ENCODE peak calls at places on chromosome 14, in five cellular contexts. One of them, this sample, is unnamed.

GRCh38 chr14:101199028-101199770 is 295.7 kb upstream of the RTL1 start:
- DNase-seq in sigmoid colon: peak
- DNase-seq in neuronal stem cell: no peak
- DNase-seq in ovary: no peak
- DNase-seq in SK-N-MC: no peak
- DNase-seq in this sample: no peak

GRCh38 chr14:101495827-101496778 is 65.2 kb upstream of the DIO3 start:
- DNase-seq in neuronal stem cell: peak
- DNase-seq in sigmoid colon: peak
- DNase-seq in SK-N-MC: no peak
- DNase-seq in ovary: peak
- DNase-seq in this sample: peak

GRCh38 chr14:100914597-100915021 is 11.1 kb upstream of the RTL1 start:
- DNase-seq in sigmoid colon: no peak
- DNase-seq in SK-N-MC: no peak
- DNase-seq in ovary: no peak
- DNase-seq in neuronal stem cell: no peak
- DNase-seq in this sample: no peak

GRCh38 chr14:100330396-100330931 is 7.3 kb downstream of the SLC25A47 start:
- DNase-seq in ovary: no peak
- DNase-seq in neuronal stem cell: no peak
- DNase-seq in SK-N-MC: no peak
- DNase-seq in sigmoid colon: no peak
- DNase-seq in this sample: no peak

GRCh38 chr14:104099096-104100041 is 13.9 kb downstream of the ASPG start:
- DNase-seq in neuronal stem cell: no peak
- DNase-seq in SK-N-MC: no peak
- DNase-seq in sigmoid colon: no peak
- DNase-seq in ovary: no peak
- DNase-seq in this sample: no peak

GRCh38 chr14:49485290-49485689 is 100.9 kb downstream of the RPS29 start:
- DNase-seq in ovary: no peak
- DNase-seq in SK-N-MC: no peak
- DNase-seq in neuronal stem cell: no peak
- DNase-seq in sigmoid colon: no peak
- DNase-seq in this sample: no peak

GRCh38 chr14:72420749-72421452 is 473.0 kb downstream of the DPF3 start:
- DNase-seq in SK-N-MC: peak
- DNase-seq in sigmoid colon: peak
- DNase-seq in ovary: peak
- DNase-seq in neuronal stem cell: peak
- DNase-seq in this sample: peak

GRCh38 chr14:22184157-22185025 is 404.6 kb downstream of the DAD1 start:
- DNase-seq in sigmoid colon: no peak
- DNase-seq in ovary: no peak
- DNase-seq in SK-N-MC: no peak
- DNase-seq in neuronal stem cell: no peak
- DNase-seq in this sample: no peak

GRCh38 chr14:85565862-85566296 is 35.9 kb downstream of the FLRT2 start:
- DNase-seq in neuronal stem cell: no peak
- DNase-seq in sigmoid colon: no peak
- DNase-seq in SK-N-MC: no peak
- DNase-seq in ovary: no peak
- DNase-seq in this sample: no peak

GRCh38 chr14:98298481-98299227 is 973.3 kb downstream of the BCL11B start:
- DNase-seq in neuronal stem cell: no peak
- DNase-seq in ovary: no peak
- DNase-seq in SK-N-MC: no peak
- DNase-seq in sigmoid colon: no peak
- DNase-seq in this sample: no peak

GRCh38 chr14:71103662-71104484 is 196.6 kb downstream of the PCNX1 start:
- DNase-seq in neuronal stem cell: peak
- DNase-seq in ovary: no peak
- DNase-seq in SK-N-MC: peak
- DNase-seq in sigmoid colon: no peak
- DNase-seq in this sample: peak

GRCh38 chr14:35470775-35471174 is 63.2 kb upstream of the INSM2 start:
- DNase-seq in ovary: no peak
- DNase-seq in SK-N-MC: peak
- DNase-seq in neuronal stem cell: peak
- DNase-seq in sigmoid colon: no peak
- DNase-seq in this sample: peak

GRCh38 chr14:26917086-26917485 is 319.3 kb upstream of the NOVA1 start:
- DNase-seq in ovary: no peak
- DNase-seq in sigmoid colon: no peak
- DNase-seq in neuronal stem cell: no peak
- DNase-seq in SK-N-MC: no peak
- DNase-seq in this sample: peak
- H3K27ac ChIP-seq in ovary: no peak
- H3K27ac ChIP-seq in sigmoid colon: no peak
- H3K27ac ChIP-seq in neuronal stem cell: no peak
- H3K27ac ChIP-seq in SK-N-MC: no peak
- H3K27ac ChIP-seq in this sample: no peak

DNA sequence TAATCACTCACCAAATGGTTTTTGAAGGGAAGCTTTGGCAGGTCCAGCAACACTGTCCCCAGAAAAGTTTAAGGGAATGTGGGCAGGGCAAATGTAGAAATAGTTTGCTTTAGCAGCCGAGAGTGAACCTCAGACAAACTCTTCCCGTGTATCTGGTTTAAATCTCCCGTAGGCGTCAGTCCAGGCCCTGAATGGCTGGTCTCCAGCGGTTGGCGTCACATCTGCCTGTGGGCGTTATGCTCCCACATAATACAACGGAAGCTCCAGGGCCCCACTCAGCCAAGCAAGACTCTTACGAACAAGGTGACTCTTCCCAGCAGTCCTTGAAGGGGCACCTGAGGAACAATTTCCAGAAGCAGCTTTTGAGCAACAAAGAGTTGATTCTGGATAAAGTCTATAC is 942 bp downstream of the ZC2HC1C start:
- DNase-seq in sigmoid colon: peak
- DNase-seq in neuronal stem cell: no peak
- DNase-seq in ovary: peak
- DNase-seq in SK-N-MC: no peak
- DNase-seq in this sample: no peak
- H3K27ac ChIP-seq in sigmoid colon: peak
- H3K27ac ChIP-seq in neuronal stem cell: no peak
- H3K27ac ChIP-seq in ovary: no peak
- H3K27ac ChIP-seq in SK-N-MC: no peak
- H3K27ac ChIP-seq in this sample: peak

DNA sequence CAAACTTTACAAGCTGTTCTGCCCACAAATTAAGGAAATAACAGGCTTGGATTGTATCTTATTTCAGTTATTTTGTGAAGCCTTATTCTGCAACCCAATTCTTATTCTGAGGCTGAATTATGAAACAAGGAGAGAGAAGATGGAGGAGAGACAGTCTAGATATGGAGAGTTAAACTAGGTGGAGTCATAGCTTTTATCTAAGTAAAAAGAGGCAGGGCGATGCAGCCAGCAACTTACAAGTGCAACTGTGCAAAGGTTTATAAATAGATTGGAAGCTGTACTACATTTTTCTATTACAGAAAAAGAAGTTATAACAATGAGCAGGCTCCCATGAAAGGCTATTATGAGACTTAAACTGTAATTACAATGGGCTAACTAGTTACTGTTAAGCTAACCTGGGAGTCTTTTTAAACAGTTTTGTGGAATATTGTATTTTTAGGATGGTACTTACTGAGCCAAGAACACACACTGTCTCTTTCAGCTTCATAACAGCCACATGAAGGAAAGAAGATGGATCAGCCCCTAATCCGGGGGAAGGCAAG is 22.4 kb downstream of the NID2 start:
- DNase-seq in SK-N-MC: no peak
- DNase-seq in neuronal stem cell: no peak
- DNase-seq in ovary: no peak
- DNase-seq in sigmoid colon: no peak
- DNase-seq in this sample: no peak
- H3K27ac ChIP-seq in SK-N-MC: no peak
- H3K27ac ChIP-seq in neuronal stem cell: no peak
- H3K27ac ChIP-seq in ovary: no peak
- H3K27ac ChIP-seq in sigmoid colon: peak
- H3K27ac ChIP-seq in this sample: peak

DNA sequence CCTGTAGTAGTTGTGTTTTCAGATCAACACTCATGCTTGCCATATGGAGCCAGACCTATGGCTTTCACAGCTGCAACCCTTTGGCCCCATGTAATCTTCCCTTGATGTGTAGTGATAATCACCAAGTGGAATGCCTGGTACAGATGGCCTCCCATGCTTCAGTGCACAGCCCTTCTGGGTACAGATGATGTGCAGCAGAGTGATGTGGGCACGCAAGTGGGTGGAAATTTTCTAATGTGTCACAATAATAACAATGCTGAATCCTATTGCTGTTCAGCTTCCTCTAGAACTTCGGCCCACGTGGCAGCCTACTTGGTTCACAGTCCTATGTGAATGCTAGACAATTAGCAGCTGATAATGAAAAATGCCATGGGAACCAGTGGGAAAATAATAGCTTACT is 188.1 kb downstream of the SNAPC1 start:
- DNase-seq in ovary: no peak
- DNase-seq in neuronal stem cell: no peak
- DNase-seq in sigmoid colon: no peak
- DNase-seq in SK-N-MC: no peak
- DNase-seq in this sample: no peak
- H3K27ac ChIP-seq in ovary: no peak
- H3K27ac ChIP-seq in neuronal stem cell: no peak
- H3K27ac ChIP-seq in sigmoid colon: no peak
- H3K27ac ChIP-seq in SK-N-MC: no peak
- H3K27ac ChIP-seq in this sample: no peak

GRCh38 chr14:58865520-58866281 is 227.9 kb downstream of the DACT1 start:
- DNase-seq in neuronal stem cell: no peak
- DNase-seq in sigmoid colon: no peak
- DNase-seq in SK-N-MC: no peak
- DNase-seq in ovary: no peak
- DNase-seq in this sample: peak
- H3K27ac ChIP-seq in neuronal stem cell: no peak
- H3K27ac ChIP-seq in sigmoid colon: peak
- H3K27ac ChIP-seq in SK-N-MC: no peak
- H3K27ac ChIP-seq in ovary: no peak
- H3K27ac ChIP-seq in this sample: no peak

GRCh38 chr14:68358500-68358899 is 434.4 kb downstream of the ZFP36L1 start:
- DNase-seq in neuronal stem cell: no peak
- DNase-seq in sigmoid colon: no peak
- DNase-seq in ovary: no peak
- DNase-seq in SK-N-MC: no peak
- DNase-seq in this sample: no peak
- H3K27ac ChIP-seq in neuronal stem cell: no peak
- H3K27ac ChIP-seq in sigmoid colon: peak
- H3K27ac ChIP-seq in ovary: no peak
- H3K27ac ChIP-seq in SK-N-MC: no peak
- H3K27ac ChIP-seq in this sample: no peak

GRCh38 chr14:20499108-20499507 is 6.2 kb upstream of the RNASE10 start:
- DNase-seq in sigmoid colon: no peak
- DNase-seq in ovary: no peak
- DNase-seq in SK-N-MC: no peak
- DNase-seq in neuronal stem cell: no peak
- DNase-seq in this sample: no peak
- H3K27ac ChIP-seq in sigmoid colon: no peak
- H3K27ac ChIP-seq in ovary: no peak
- H3K27ac ChIP-seq in SK-N-MC: no peak
- H3K27ac ChIP-seq in neuronal stem cell: no peak
- H3K27ac ChIP-seq in this sample: no peak

GRCh38 chr14:91830777-91831176 is 36.6 kb downstream of the TC2N start:
- DNase-seq in sigmoid colon: no peak
- DNase-seq in ovary: no peak
- DNase-seq in neuronal stem cell: no peak
- DNase-seq in SK-N-MC: no peak
- DNase-seq in this sample: no peak
- H3K27ac ChIP-seq in sigmoid colon: no peak
- H3K27ac ChIP-seq in ovary: no peak
- H3K27ac ChIP-seq in neuronal stem cell: no peak
- H3K27ac ChIP-seq in SK-N-MC: no peak
- H3K27ac ChIP-seq in this sample: no peak

DNA sequence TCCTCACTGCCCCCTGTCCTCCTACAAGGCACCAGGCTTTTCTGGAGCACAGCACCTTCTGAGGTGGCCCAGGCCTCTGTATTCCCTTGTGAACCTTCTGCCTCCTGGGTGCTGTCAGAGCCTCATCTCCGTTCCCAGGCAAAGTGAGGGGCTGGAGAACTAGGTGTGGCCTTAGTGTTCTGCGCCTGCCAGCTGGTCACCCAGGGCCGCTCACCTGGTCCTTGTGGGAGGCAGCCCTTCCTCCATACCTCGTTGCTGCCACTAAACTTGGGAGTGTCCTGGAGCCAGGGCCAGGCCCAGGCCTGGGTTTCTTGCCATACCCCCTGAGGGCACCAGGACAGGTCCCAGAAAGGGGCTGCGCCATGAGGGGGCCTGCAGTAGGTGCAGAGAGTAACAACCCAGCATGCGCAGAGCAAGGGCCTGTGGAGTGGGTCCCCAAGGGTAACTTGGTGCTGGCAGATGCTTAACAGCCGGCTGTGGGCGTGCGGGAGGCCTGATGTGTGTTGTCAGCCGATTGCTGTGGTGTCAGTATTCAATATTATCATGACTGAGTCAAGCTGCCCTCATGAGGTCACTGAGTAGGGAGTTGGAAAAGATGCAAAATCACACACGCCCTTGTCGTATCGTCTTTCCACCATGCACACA is 17.1 kb downstream of the OTUB2 start:
- DNase-seq in SK-N-MC: no peak
- DNase-seq in neuronal stem cell: no peak
- DNase-seq in sigmoid colon: peak
- DNase-seq in ovary: peak
- DNase-seq in this sample: peak
- H3K27ac ChIP-seq in SK-N-MC: no peak
- H3K27ac ChIP-seq in neuronal stem cell: no peak
- H3K27ac ChIP-seq in sigmoid colon: no peak
- H3K27ac ChIP-seq in ovary: no peak
- H3K27ac ChIP-seq in this sample: no peak

DNA sequence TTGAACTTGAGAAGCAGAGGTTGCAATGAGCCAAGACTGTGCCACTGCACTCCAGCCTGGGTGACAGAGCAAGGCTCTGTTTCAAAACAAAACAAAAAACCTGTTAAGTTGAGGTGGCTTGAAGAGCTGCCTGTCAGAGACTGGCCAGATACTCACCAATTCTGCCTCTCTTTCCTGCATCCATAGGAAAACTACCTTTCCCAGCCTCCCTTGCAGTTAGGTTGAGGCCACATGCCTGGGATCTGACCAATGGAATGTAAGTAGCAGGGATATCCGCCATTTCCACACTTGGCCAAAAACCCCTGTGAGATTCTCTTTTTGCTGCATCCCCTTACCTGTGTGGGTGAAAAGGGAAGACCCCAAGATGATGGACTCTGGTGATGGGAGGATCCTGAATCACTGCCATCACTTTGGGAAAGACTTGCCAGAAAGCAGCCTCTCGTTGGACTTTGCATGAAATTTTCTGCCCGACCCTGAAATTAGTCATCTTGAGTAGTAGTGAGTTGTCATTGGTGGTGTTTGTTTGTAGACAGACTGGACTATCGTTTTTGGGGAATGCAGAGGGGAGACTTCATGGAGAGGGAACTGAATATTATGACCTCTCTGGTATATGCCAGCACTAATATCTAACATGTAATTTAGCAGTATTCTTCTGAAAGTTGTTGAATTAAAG is 14.0 kb downstream of the GPR68 start:
- DNase-seq in ovary: no peak
- DNase-seq in sigmoid colon: no peak
- DNase-seq in SK-N-MC: no peak
- DNase-seq in neuronal stem cell: no peak
- DNase-seq in this sample: no peak
- H3K27ac ChIP-seq in ovary: no peak
- H3K27ac ChIP-seq in sigmoid colon: no peak
- H3K27ac ChIP-seq in SK-N-MC: no peak
- H3K27ac ChIP-seq in neuronal stem cell: no peak
- H3K27ac ChIP-seq in this sample: no peak